ENCODE peak calls at places on chromosomes 2 and 18, in five cellular contexts. Q, P, S, O and C are unnamed samples.

GRCh38 chr18:58789856-58790255 is 74.8 kb upstream of the ZNF532 start:
- DNase-seq in Q (no peak), S (no peak), O (no peak), P (peak), C (no peak)

GRCh38 chr18:78659748-78660147 is 319.9 kb upstream of the SALL3 start:
- DNase-seq in Q (no peak), P (no peak), O (peak), S (no peak), C (peak)

GRCh38 chr18:27057459-27058302 is 127.4 kb downstream of the CHST9 start:
- DNase-seq in S (no peak), Q (peak), O (no peak), P (no peak), C (no peak)

GRCh38 chr18:11533942-11534496 is 75.4 kb upstream of the SLC35G4 start:
- DNase-seq in O (no peak), P (no peak), Q (no peak), S (no peak), C (no peak)

GRCh38 chr2:184137955-184138354 is 460.4 kb upstream of the ZNF804A start:
- DNase-seq in P (no peak), Q (no peak), O (no peak), S (no peak), C (no peak)

GRCh38 chr2:37706784-37707183 is 35.3 kb upstream of the CDC42EP3 start:
- DNase-seq in Q (no peak), P (no peak), S (peak), O (peak), C (no peak)

GRCh38 chr2:41937464-41937861 is 110.4 kb upstream of the PKDCC start:
- DNase-seq in Q (no peak), S (peak), O (peak), P (no peak), C (peak)

GRCh38 chr18:10139783-10140410 is 226.1 kb downstream of the VAPA start:
- DNase-seq in O (no peak), S (peak), P (no peak), Q (no peak), C (no peak)

GRCh38 chr18:59968583-59968982 is 68.8 kb downstream of the PMAIP1 start:
- DNase-seq in S (no peak), Q (no peak), P (no peak), O (no peak), C (no peak)

GRCh38 chr2:5549061-5549601 is 143.1 kb upstream of the SOX11 start:
- DNase-seq in S (peak), O (no peak), P (no peak), Q (no peak), C (no peak)

GRCh38 chr2:95379616-95379925 is 22.9 kb upstream of the FAHD2A start:
- DNase-seq in P (no peak), Q (peak), O (peak), S (no peak), C (no peak)

GRCh38 chr2:110796724-110797301 is 64.4 kb downstream of the ACOXL start:
- DNase-seq in Q (no peak), P (no peak), O (no peak), S (no peak), C (no peak)

GRCh38 chr2:88450925-88451575 is 1.4 kb downstream of the FOXI3 start:
- DNase-seq in S (no peak), P (no peak), O (no peak), Q (no peak), C (no peak)

GRCh38 chr2:223943561-223944008 is 1.6 kb downstream of the WDFY1 start:
- DNase-seq in Q (peak), S (peak), O (no peak), P (no peak), C (no peak)

GRCh38 chr2:14516844-14517243 is 115.7 kb upstream of the LRATD1 start:
- DNase-seq in P (no peak), S (no peak), Q (no peak), O (no peak), C (no peak)

GRCh38 chr2:150046211-150046610 is 441.3 kb downstream of the RND3 start:
- DNase-seq in O (no peak), P (no peak), S (peak), Q (no peak), C (no peak)

GRCh38 chr18:25826823-25827617 is 263.4 kb downstream of the SS18 start:
- DNase-seq in S (peak), O (no peak), Q (no peak), P (no peak), C (no peak)

GRCh38 chr18:13292736-13293135 is 74.2 kb downstream of the LDLRAD4 start:
- DNase-seq in Q (no peak), O (no peak), S (no peak), P (no peak), C (no peak)

GRCh38 chr2:227310756-227311110 is 14.3 kb upstream of the MFF start:
- DNase-seq in S (no peak), Q (no peak), P (no peak), O (peak), C (no peak)
- H3K4me3 ChIP-seq in S (no peak), Q (no peak), P (no peak), O (no peak), C (no peak)

DNA sequence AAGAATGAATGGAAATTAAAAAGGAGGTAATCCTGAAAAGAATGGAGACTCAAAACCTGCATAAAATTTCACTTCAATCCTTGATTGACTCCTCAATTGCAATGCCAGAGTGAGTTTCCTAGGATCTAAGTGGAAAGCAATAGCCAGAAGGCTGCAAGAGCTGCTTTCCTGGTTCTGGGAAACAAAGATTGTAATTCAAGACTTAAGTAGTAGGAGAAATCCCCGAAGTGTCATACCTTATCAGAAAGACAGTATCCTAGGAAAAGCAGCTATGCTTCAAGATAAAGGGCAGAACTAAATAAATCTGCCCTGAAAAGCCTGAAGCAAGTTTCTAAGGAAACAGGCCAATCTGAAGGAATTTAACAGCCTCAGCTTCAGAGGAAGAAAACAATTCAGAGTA is 390.2 kb downstream of the DSC3 start:
- DNase-seq in Q (no peak), S (no peak), P (no peak), O (no peak), C (no peak)
- H3K4me3 ChIP-seq in Q (no peak), S (no peak), P (no peak), O (no peak), C (no peak)

GRCh38 chr2:55419236-55419513 is 481 bp downstream of the CCDC88A start:
- DNase-seq in P (peak), O (peak), Q (no peak), S (no peak), C (no peak)

GRCh38 chr2:55419514-55420243 is at the start of gene CCDC88A:
- DNase-seq in O (peak), Q (peak), P (peak), S (peak), C (peak)

GRCh38 chr2:55421326-55421725 is 1.7 kb upstream of the CCDC88A start:
- DNase-seq in S (no peak), P (no peak), Q (no peak), O (no peak), C (no peak)

GRCh38 chr2:55420244-55420713 is 623 bp upstream of the CCDC88A start:
- DNase-seq in O (no peak), Q (no peak), P (no peak), S (no peak), C (no peak)

GRCh38 chr2:55420901-55421300 is 1.2 kb upstream of the CCDC88A start:
- DNase-seq in S (no peak), P (no peak), Q (no peak), O (no peak), C (no peak)
- H3K4me3 ChIP-seq in S (no peak), P (no peak), Q (no peak), O (no peak), C (no peak)

DNA sequence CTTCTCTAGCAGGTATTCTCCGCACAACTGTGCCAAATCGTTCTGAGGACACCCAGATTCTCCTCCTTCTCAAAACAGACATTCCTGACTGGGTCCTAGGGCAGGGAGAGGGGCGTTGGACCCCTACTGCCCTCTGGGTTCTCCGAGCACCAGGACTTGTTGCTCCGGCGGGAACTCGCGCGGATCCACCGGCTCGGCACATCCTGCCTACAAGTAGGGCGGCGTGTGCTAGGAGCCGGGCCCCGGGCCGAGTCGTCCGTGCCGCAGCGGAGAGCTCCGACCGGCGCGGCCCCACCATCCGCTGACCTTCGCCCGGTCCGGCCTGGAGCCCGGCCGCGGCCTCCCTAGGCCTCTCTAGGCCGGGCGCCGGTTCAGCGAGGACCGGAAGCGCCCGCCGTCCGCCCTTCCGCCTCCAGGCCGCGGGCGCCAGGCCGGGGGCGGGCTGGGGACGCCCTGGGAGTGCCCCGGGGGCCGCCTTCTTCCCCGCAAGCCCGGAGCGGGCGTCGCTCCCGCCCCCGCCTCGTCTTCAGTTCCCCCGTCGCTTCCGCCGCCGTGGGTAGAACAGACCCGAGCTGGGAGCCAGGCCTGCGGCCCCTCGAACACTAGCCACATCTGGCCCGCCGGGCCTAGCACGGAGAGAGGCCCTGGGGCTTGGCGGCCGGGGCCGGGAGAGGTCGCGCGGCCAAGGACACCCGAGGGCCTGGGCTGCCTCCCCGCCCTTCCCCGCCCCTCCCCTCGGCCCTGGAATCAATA is 7.6 kb upstream of the ONECUT2 start:
- DNase-seq in S (no peak), O (no peak), Q (peak), P (no peak), C (no peak)
- H3K4me3 ChIP-seq in S (no peak), O (no peak), Q (peak), P (peak), C (no peak)